ENCODE peak calls at places on chromosome 4, in nine cellular contexts. O is stimulated activated CD4-positive, alpha-beta T cell treated with anti-CD3 and anti-CD28 coated beads, Interleukin-15, amount 100 ng/mL, for 1 hour; S is stimulated activated CD8-positive, alpha-beta memory T cell treated with anti-CD3 and anti-CD28 coated beads, Interleukin-15, amount 100 ng/mL, for 1 hour; N is type B pancreatic cell; P is activated T-cell treated with anti-CD3 and anti-CD28 coated beads, Interleukin-2, amount 50 U/mL, for 72 hours; L is astrocyte of the spinal cord; D is putamen; R is skeletal muscle cell; J is activated T-helper 1 cell treated with Interleukin-2 at 50 U/mL for 16 hours. T is an unnamed sample.
A peak's percentile ranks its signal among the peaks of the same experiment; 100 is the strongest.

GRCh38 chr4:83917572-83917971 is 381.7 kb downstream of the GPAT3 start:
- DNase-seq in O (no peak), S (no peak), N (no peak), P (no peak), L (no peak), D (no peak), R (no peak), J (no peak), T (no peak)

GRCh38 chr4:33184684-33185083 is 2464.5 kb downstream of the PCDH7 start:
- DNase-seq in O (no peak), S (no peak), N (no peak), P (no peak), L (peak; percentile 3), D (no peak), R (no peak), J (no peak), T (no peak)

GRCh38 chr4:32488690-32489089 is 1768.5 kb downstream of the PCDH7 start:
- DNase-seq in O (no peak), S (no peak), N (no peak), P (no peak), L (peak; percentile 4), D (no peak), R (no peak), J (no peak), T (no peak)

GRCh38 chr4:82652062-82652461 is 90.3 kb upstream of the TMEM150C start:
- DNase-seq in O (no peak), S (no peak), N (no peak), P (no peak), L (peak; percentile 27), D (no peak), R (peak; percentile 9), J (no peak), T (no peak)

GRCh38 chr4:134666640-134667039 is 465.1 kb upstream of the PABPC4L start:
- DNase-seq in O (no peak), S (no peak), N (no peak), P (no peak), L (no peak), D (no peak), R (no peak), J (no peak), T (no peak)

GRCh38 chr4:4868506-4869379 is 9.3 kb downstream of the MSX1 start:
- DNase-seq in O (no peak), S (no peak), N (no peak), P (no peak), L (no peak), D (no peak), R (no peak), J (no peak), T (no peak)

GRCh38 chr4:8379281-8379680 is 61.2 kb downstream of the ACOX3 start:
- DNase-seq in O (no peak), S (no peak), N (no peak), P (no peak), L (no peak), D (no peak), R (no peak), J (no peak), T (no peak)

GRCh38 chr4:38583102-38583501 is 80.9 kb upstream of the KLF3 start:
- DNase-seq in O (no peak), S (no peak), N (no peak), P (no peak), L (peak; percentile 54), D (no peak), R (peak; percentile 30), J (no peak), T (peak; percentile 34)

GRCh38 chr4:186704059-186704458 is 19.6 kb downstream of the FAT1 start:
- DNase-seq in O (no peak), S (no peak), N (no peak), P (no peak), L (no peak), D (no peak), R (no peak), J (no peak), T (no peak)

GRCh38 chr4:134328741-134329140 is 127.2 kb upstream of the PABPC4L start:
- DNase-seq in O (no peak), S (no peak), N (no peak), P (no peak), L (no peak), D (no peak), R (no peak), J (no peak), T (no peak)

GRCh38 chr4:99404595-99405287 is 30.4 kb downstream of the ADH7 start:
- DNase-seq in O (no peak), S (no peak), N (no peak), P (peak; percentile 22), L (peak; percentile 93), D (no peak), R (peak; percentile 94), J (no peak), T (peak; percentile 7)

GRCh38 chr4:72302981-72303704 is 265.9 kb downstream of the ADAMTS3 start:
- DNase-seq in O (no peak), S (peak; percentile 7), N (no peak), P (peak; percentile 29), L (peak; percentile 54), D (peak; percentile 14), R (no peak), J (peak; percentile 9), T (peak; percentile 37)

GRCh38 chr4:128868758-128869157 is 59.3 kb downstream of the JADE1 start:
- DNase-seq in O (no peak), S (no peak), N (no peak), P (no peak), L (no peak), D (no peak), R (no peak), J (no peak), T (no peak)

GRCh38 chr4:139014391-139015268 is 951 bp upstream of the NOCT start:
- DNase-seq in O (no peak), S (no peak), N (no peak), P (no peak), L (peak; percentile 94), D (peak; percentile 34), R (peak; percentile 77), J (no peak), T (no peak)

GRCh38 chr4:86935499-86935832 is 655 bp downstream of the AFF1 start:
- DNase-seq in O (peak; percentile 14), S (no peak), N (no peak), P (no peak), L (no peak), D (no peak), R (no peak), J (peak; percentile 13), T (no peak)

GRCh38 chr4:1927675-1928074 is 56.5 kb downstream of the NSD2 start:
- DNase-seq in O (no peak), S (no peak), N (no peak), P (no peak), L (peak; percentile 22), D (no peak), R (no peak), J (no peak), T (no peak)

GRCh38 chr4:71259305-71259704 is 79.5 kb upstream of the SLC4A4 start:
- DNase-seq in O (no peak), S (no peak), N (no peak), P (no peak), L (no peak), D (peak; percentile 82), R (no peak), J (no peak), T (no peak)

GRCh38 chr4:166662266-166662843 is 571.9 kb downstream of the SPOCK3 start:
- DNase-seq in O (no peak), S (no peak), N (no peak), P (no peak), L (no peak), D (no peak), R (no peak), J (no peak), T (no peak)

GRCh38 chr4:39375478-39375877 is 9.3 kb upstream of the RFC1 start:
- DNase-seq in O (no peak), S (no peak), N (no peak), P (no peak), L (no peak), D (no peak), R (no peak), J (no peak), T (no peak)

GRCh38 chr4:70927502-70928139 is 25.5 kb downstream of the MOB1B start:
- DNase-seq in O (no peak), S (no peak), N (no peak), P (peak; percentile 39), L (no peak), D (no peak), R (no peak), J (no peak), T (peak; percentile 13)

GRCh38 chr4:74109116-74109791 is 10.3 kb upstream of the CXCL2 start:
- DNase-seq in O (no peak), S (no peak), N (no peak), P (no peak), L (peak; percentile 94), D (no peak), R (peak; percentile 97), J (no peak), T (no peak)

GRCh38 chr4:142567620-142568451 is 278.3 kb downstream of the INPP4B start:
- DNase-seq in O (no peak), S (no peak), N (no peak), P (no peak), L (peak; percentile 28), D (no peak), R (no peak), J (no peak), T (no peak)

GRCh38 chr4:921830-922331 is 10.2 kb downstream of the GAK start:
- DNase-seq in O (no peak), S (no peak), N (no peak), P (peak; percentile 41), L (no peak), D (no peak), R (no peak), J (no peak), T (peak; percentile 31)

GRCh38 chr4:184427093-184427492 is 47.3 kb downstream of the IRF2 start:
- DNase-seq in O (no peak), S (no peak), N (no peak), P (no peak), L (no peak), D (no peak), R (no peak), J (no peak), T (no peak)

GRCh38 chr4:109655396-109655795 is 47.8 kb downstream of the CASP6 start:
- DNase-seq in O (no peak), S (no peak), N (no peak), P (no peak), L (no peak), D (no peak), R (no peak), J (no peak), T (no peak)

GRCh38 chr4:76563804-76564468 is 128.9 kb downstream of the SHROOM3 start:
- DNase-seq in O (no peak), S (no peak), N (no peak), P (no peak), L (no peak), D (no peak), R (no peak), J (no peak), T (peak; percentile 8)